ENCODE peak calls at places on chromosomes 4 and X, in four cellular contexts. One of them, this sample, is unnamed. For H3K4me1, the result is how much of the 10 kb centered on the place peaks cover.

GRCh38 chr4:173177232-173177631 is 8.6 kb downstream of the GALNT7 start:
- DNase-seq in mesenchymal stem cell: no peak
- DNase-seq in IMR-90: no peak
- DNase-seq in H9: no peak
- DNase-seq in this sample: no peak

GRCh38 chrX:44675364-44676024 is 132.8 kb upstream of the FUNDC1 start:
- DNase-seq in IMR-90: peak
- DNase-seq in H9: peak
- DNase-seq in mesenchymal stem cell: peak
- DNase-seq in this sample: no peak

GRCh38 chrX:108396188-108396885 is 41.9 kb downstream of the COL4A6 start:
- DNase-seq in mesenchymal stem cell: peak
- DNase-seq in IMR-90: peak
- DNase-seq in H9: peak
- DNase-seq in this sample: no peak

GRCh38 chr4:84971319-84971932 is 4.9 kb upstream of the WDFY3 start:
- DNase-seq in mesenchymal stem cell: peak
- DNase-seq in IMR-90: peak
- DNase-seq in H9: no peak
- DNase-seq in this sample: no peak

GRCh38 chrX:55488559-55489314 is 911 bp downstream of the USP51 start:
- DNase-seq in IMR-90: peak
- DNase-seq in H9: peak
- DNase-seq in mesenchymal stem cell: peak
- DNase-seq in this sample: peak

GRCh38 chrX:40504801-40505605 is 75.8 kb upstream of the ATP6AP2 start:
- DNase-seq in mesenchymal stem cell: peak
- DNase-seq in H9: no peak
- DNase-seq in IMR-90: peak
- DNase-seq in this sample: no peak

GRCh38 chrX:19739683-19740082 is 147.7 kb downstream of the SH3KBP1 start:
- DNase-seq in mesenchymal stem cell: peak
- DNase-seq in IMR-90: peak
- DNase-seq in H9: peak
- DNase-seq in this sample: peak

GRCh38 chr4:30537462-30537861 is 182.7 kb upstream of the PCDH7 start:
- DNase-seq in IMR-90: peak
- DNase-seq in mesenchymal stem cell: peak
- DNase-seq in H9: no peak
- DNase-seq in this sample: no peak

GRCh38 chr4:7365472-7366179 is 69.1 kb downstream of the PSAPL1 start:
- DNase-seq in mesenchymal stem cell: no peak
- DNase-seq in IMR-90: no peak
- DNase-seq in H9: no peak
- DNase-seq in this sample: no peak

GRCh38 chr4:126223784-126224407 is 909.1 kb downstream of the FAT4 start:
- DNase-seq in mesenchymal stem cell: peak
- DNase-seq in IMR-90: peak
- DNase-seq in H9: no peak
- DNase-seq in this sample: no peak

GRCh38 chr4:61332671-61333070 is 132.5 kb downstream of the ADGRL3 start:
- DNase-seq in IMR-90: no peak
- DNase-seq in H9: no peak
- DNase-seq in mesenchymal stem cell: peak
- DNase-seq in this sample: no peak

GRCh38 chrX:139642241-139642927 is 65.6 kb downstream of the MCF2 start:
- DNase-seq in mesenchymal stem cell: no peak
- DNase-seq in H9: peak
- DNase-seq in IMR-90: no peak
- DNase-seq in this sample: peak

GRCh38 chr4:94486372-94486801 is 34.6 kb downstream of the PDLIM5 start:
- DNase-seq in IMR-90: peak
- DNase-seq in H9: no peak
- DNase-seq in mesenchymal stem cell: peak
- DNase-seq in this sample: no peak

GRCh38 chrX:50579955-50580354 is 109.3 kb upstream of the DGKK start:
- DNase-seq in mesenchymal stem cell: peak
- DNase-seq in IMR-90: peak
- DNase-seq in H9: peak
- DNase-seq in this sample: peak

GRCh38 chr4:21205821-21206531 is 505.7 kb downstream of the PACRGL start:
- DNase-seq in IMR-90: no peak
- DNase-seq in H9: no peak
- DNase-seq in mesenchymal stem cell: no peak
- DNase-seq in this sample: no peak

GRCh38 chrX:88838392-88838791 is 91.4 kb downstream of the CPXCR1 start:
- DNase-seq in mesenchymal stem cell: no peak
- DNase-seq in IMR-90: no peak
- DNase-seq in H9: no peak
- DNase-seq in this sample: no peak

GRCh38 chr4:183349673-183350072 is 27.4 kb upstream of the CLDN24 start:
- DNase-seq in H9: no peak
- DNase-seq in IMR-90: peak
- DNase-seq in mesenchymal stem cell: peak
- DNase-seq in this sample: no peak

GRCh38 chrX:50067435-50068292 is 133.1 kb downstream of the AKAP4 start:
- DNase-seq in H9: peak
- DNase-seq in mesenchymal stem cell: peak
- DNase-seq in IMR-90: peak
- DNase-seq in this sample: peak

GRCh38 chr4:52925531-52925968 is 63.4 kb downstream of the RASL11B start:
- DNase-seq in IMR-90: no peak
- DNase-seq in mesenchymal stem cell: peak
- DNase-seq in H9: no peak
- DNase-seq in this sample: no peak

GRCh38 chr4:165508372-165509120 is 129.7 kb downstream of the CPE start:
- DNase-seq in mesenchymal stem cell: no peak
- DNase-seq in H9: no peak
- DNase-seq in IMR-90: no peak
- DNase-seq in this sample: no peak
- H3K4me1 ChIP-seq in mesenchymal stem cell: under half
- H3K4me1 ChIP-seq in H9: under half
- H3K4me1 ChIP-seq in IMR-90: under half
- H3K4me1 ChIP-seq in this sample: under half

GRCh38 chr4:18880850-18881249 is 859.3 kb upstream of the LCORL start:
- DNase-seq in H9: no peak
- DNase-seq in mesenchymal stem cell: no peak
- DNase-seq in IMR-90: no peak
- DNase-seq in this sample: no peak

DNA sequence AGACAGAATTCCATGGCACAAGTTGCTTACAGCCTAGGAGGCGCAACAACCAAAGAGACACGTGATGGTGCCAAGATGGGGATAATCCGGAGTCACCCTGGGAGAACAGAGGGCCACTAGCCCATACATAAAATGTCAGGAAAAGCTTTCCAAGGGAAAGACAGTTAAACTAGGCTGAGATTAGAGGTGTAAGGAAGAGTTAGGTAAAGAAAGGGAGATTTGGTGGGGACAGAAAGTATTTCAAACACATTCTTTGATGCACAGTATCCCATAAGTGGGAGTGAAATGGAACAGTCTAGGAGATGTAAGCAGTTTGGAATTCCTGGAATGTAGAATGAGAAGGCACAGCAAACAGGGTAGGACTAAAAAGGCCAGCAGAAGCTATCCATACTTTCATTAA is 860.9 kb upstream of the LCORL start:
- DNase-seq in mesenchymal stem cell: peak
- DNase-seq in H9: no peak
- DNase-seq in IMR-90: peak
- DNase-seq in this sample: peak
- H2BK120ac ChIP-seq in mesenchymal stem cell: peak
- H2BK120ac ChIP-seq in H9: no peak
- H2BK120ac ChIP-seq in IMR-90: peak
- H2BK120ac ChIP-seq in this sample: no peak

DNA sequence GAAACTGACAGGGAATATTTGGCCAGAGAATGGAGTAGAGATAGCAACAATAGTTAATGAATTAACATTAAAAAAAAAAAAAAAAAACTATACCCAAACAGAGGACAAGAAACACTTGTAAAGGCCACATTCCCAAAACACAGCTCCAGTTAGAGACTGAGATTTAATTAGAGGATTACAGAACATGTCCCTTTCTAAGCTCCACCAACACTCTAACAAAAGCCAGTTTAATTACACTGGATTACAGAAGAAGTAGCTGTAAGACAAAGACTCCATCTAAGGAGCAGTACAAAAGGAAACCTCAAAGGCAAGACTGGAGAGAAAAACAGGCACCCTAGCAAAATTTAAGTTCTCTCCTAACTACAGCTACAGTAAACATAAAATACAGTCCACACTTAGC is 1247.7 kb upstream of the AGA start:
- DNase-seq in mesenchymal stem cell: no peak
- DNase-seq in IMR-90: no peak
- DNase-seq in H9: no peak
- DNase-seq in this sample: peak
- H4K91ac ChIP-seq in mesenchymal stem cell: no peak
- H4K91ac ChIP-seq in IMR-90: no peak
- H4K91ac ChIP-seq in H9: no peak
- H4K91ac ChIP-seq in this sample: no peak

DNA sequence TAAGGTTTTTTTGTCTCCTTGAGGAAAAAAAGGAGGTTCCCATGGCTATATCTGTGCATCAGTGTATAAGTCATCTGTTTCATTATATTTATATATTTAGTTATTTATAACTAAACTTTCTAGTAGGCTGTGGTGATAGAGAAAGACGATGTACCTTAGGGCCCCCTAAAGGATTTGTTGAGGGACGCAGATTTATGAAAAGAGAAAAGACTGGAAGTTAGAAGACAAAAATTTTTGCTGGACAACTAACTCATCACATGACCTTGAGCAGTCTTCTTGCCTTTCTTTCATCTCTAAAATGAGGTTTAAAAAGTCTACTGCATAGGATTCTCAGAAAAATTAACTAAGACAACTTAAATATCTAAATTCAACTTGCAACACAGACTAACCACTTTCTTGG is 6.1 kb downstream of the GASK1B start:
- DNase-seq in H9: no peak
- DNase-seq in IMR-90: no peak
- DNase-seq in mesenchymal stem cell: no peak
- DNase-seq in this sample: no peak
- H3K4me1 ChIP-seq in H9: under half
- H3K4me1 ChIP-seq in IMR-90: under half
- H3K4me1 ChIP-seq in mesenchymal stem cell: under half
- H3K4me1 ChIP-seq in this sample: under half

GRCh38 chrX:21943460-21944135 is 3.1 kb downstream of the SMS start:
- DNase-seq in IMR-90: peak
- DNase-seq in mesenchymal stem cell: peak
- DNase-seq in H9: peak
- DNase-seq in this sample: no peak

GRCh38 chrX:21940356-21940829 is at the start of gene SMS:
- DNase-seq in H9: peak
- DNase-seq in IMR-90: peak
- DNase-seq in mesenchymal stem cell: peak
- DNase-seq in this sample: no peak

GRCh38 chrX:21947671-21948070 is 7.2 kb downstream of the SMS start:
- DNase-seq in IMR-90: no peak
- DNase-seq in H9: peak
- DNase-seq in mesenchymal stem cell: no peak
- DNase-seq in this sample: no peak

GRCh38 chrX:21946925-21947641 is 6.6 kb downstream of the SMS start:
- DNase-seq in mesenchymal stem cell: peak
- DNase-seq in IMR-90: peak
- DNase-seq in H9: peak
- DNase-seq in this sample: no peak

DNA sequence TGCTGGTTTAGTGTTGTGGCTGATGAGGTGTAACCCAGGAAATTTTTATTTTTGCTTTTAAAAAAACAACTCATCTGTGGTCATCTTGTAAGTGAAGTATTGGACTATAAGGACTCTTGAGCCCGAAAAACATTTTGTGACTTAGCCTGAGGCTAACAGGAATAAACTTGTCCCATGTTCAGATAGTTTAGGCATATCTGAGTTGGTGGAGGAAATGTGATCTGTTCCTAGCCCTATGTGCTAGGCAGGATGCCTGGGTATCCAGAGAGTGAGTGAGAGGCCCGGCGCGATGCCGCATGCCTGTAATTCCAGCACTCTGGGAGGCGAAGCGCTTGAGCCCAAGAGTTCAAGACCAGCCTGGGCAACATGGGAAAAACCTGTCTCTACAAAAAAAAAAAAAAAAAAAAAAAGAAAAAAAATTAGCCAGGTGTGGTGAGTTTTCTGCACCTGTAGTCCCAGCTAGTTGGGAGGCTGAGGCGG is 3.7 kb downstream of the SMS start:
- DNase-seq in IMR-90: no peak
- DNase-seq in mesenchymal stem cell: no peak
- DNase-seq in H9: peak
- DNase-seq in this sample: no peak
- H2BK120ac ChIP-seq in IMR-90: peak
- H2BK120ac ChIP-seq in mesenchymal stem cell: no peak
- H2BK120ac ChIP-seq in H9: no peak
- H2BK120ac ChIP-seq in this sample: no peak

GRCh38 chrX:42976729-42977366 is 198.9 kb upstream of the PPP1R2C start:
- DNase-seq in IMR-90: no peak
- DNase-seq in mesenchymal stem cell: no peak
- DNase-seq in H9: no peak
- DNase-seq in this sample: no peak

GRCh38 chrX:42978655-42979379 is 200.9 kb upstream of the PPP1R2C start:
- DNase-seq in H9: no peak
- DNase-seq in IMR-90: no peak
- DNase-seq in mesenchymal stem cell: no peak
- DNase-seq in this sample: no peak

GRCh38 chrX:42973321-42973720 is 195.4 kb upstream of the PPP1R2C start:
- DNase-seq in IMR-90: no peak
- DNase-seq in H9: no peak
- DNase-seq in mesenchymal stem cell: no peak
- DNase-seq in this sample: no peak

DNA sequence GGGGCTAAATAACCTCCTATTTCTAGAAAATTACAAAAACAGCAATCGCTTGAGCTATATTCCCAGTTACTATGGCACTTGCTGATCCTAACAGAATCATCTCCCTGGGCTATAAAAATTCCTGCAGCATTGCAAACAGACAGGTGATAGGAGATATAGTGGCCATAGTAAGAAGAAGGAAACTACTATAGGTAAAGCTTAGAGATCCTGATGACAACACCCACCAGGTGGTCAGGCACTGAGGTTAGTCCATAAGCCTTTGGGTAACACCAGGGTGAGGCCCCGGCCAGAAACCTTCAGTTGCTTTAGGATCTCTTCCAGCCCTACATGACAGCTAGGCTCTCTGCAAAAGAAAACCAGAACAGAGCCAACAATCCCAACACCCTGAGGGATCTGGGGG is 197.9 kb upstream of the PPP1R2C start:
- DNase-seq in mesenchymal stem cell: no peak
- DNase-seq in IMR-90: no peak
- DNase-seq in H9: no peak
- DNase-seq in this sample: no peak
- H4K91ac ChIP-seq in mesenchymal stem cell: no peak
- H4K91ac ChIP-seq in IMR-90: no peak
- H4K91ac ChIP-seq in H9: no peak
- H4K91ac ChIP-seq in this sample: no peak

GRCh38 chr4:142272452-142272851 is 573.6 kb downstream of the INPP4B start:
- DNase-seq in H9: no peak
- DNase-seq in mesenchymal stem cell: no peak
- DNase-seq in IMR-90: no peak
- DNase-seq in this sample: no peak
- H3K4me1 ChIP-seq in H9: under half
- H3K4me1 ChIP-seq in mesenchymal stem cell: under half
- H3K4me1 ChIP-seq in IMR-90: under half
- H3K4me1 ChIP-seq in this sample: under half